ENCODE peak calls at places on chromosomes 5 and 9, in nine cellular contexts. One of them, this sample, is unnamed.

GRCh38 chr9:121013911-121014310 is 36.2 kb downstream of the C5 start:
- DNase-seq in sigmoid colon: no peak
- DNase-seq in tibial artery: no peak
- DNase-seq in fibroblast of lung: peak
- DNase-seq in heart left ventricle: no peak
- DNase-seq in pancreas: no peak
- DNase-seq in cardiac fibroblast: no peak
- DNase-seq in A549: no peak
- DNase-seq in fibroblast of the aortic adventitia: no peak
- DNase-seq in this sample: no peak

GRCh38 chr5:37774912-37775483 is 64.8 kb downstream of the GDNF start:
- DNase-seq in A549: peak
- DNase-seq in pancreas: no peak
- DNase-seq in fibroblast of the aortic adventitia: peak
- DNase-seq in fibroblast of lung: peak
- DNase-seq in cardiac fibroblast: peak
- DNase-seq in sigmoid colon: no peak
- DNase-seq in heart left ventricle: no peak
- DNase-seq in tibial artery: no peak
- DNase-seq in this sample: no peak

GRCh38 chr5:60349891-60350415 is 350.0 kb downstream of the DEPDC1B start:
- DNase-seq in cardiac fibroblast: no peak
- DNase-seq in sigmoid colon: no peak
- DNase-seq in A549: no peak
- DNase-seq in heart left ventricle: no peak
- DNase-seq in fibroblast of the aortic adventitia: no peak
- DNase-seq in fibroblast of lung: no peak
- DNase-seq in pancreas: no peak
- DNase-seq in tibial artery: no peak
- DNase-seq in this sample: no peak

GRCh38 chr9:4119778-4120554 is 179.9 kb downstream of the GLIS3 start:
- DNase-seq in A549: no peak
- DNase-seq in tibial artery: no peak
- DNase-seq in heart left ventricle: no peak
- DNase-seq in sigmoid colon: no peak
- DNase-seq in fibroblast of the aortic adventitia: no peak
- DNase-seq in fibroblast of lung: no peak
- DNase-seq in pancreas: no peak
- DNase-seq in cardiac fibroblast: no peak
- DNase-seq in this sample: no peak

GRCh38 chr5:14109771-14110170 is 33.4 kb upstream of the TRIO start:
- DNase-seq in sigmoid colon: no peak
- DNase-seq in A549: peak
- DNase-seq in cardiac fibroblast: peak
- DNase-seq in heart left ventricle: no peak
- DNase-seq in pancreas: no peak
- DNase-seq in fibroblast of the aortic adventitia: peak
- DNase-seq in fibroblast of lung: peak
- DNase-seq in tibial artery: no peak
- DNase-seq in this sample: no peak

GRCh38 chr5:143923634-143924265 is 111.8 kb downstream of the HMHB1 start:
- DNase-seq in sigmoid colon: no peak
- DNase-seq in fibroblast of the aortic adventitia: peak
- DNase-seq in pancreas: no peak
- DNase-seq in heart left ventricle: no peak
- DNase-seq in tibial artery: no peak
- DNase-seq in fibroblast of lung: peak
- DNase-seq in cardiac fibroblast: peak
- DNase-seq in A549: peak
- DNase-seq in this sample: no peak

GRCh38 chr9:82490019-82490499 is 501.5 kb downstream of the SPATA31D1 start:
- DNase-seq in fibroblast of the aortic adventitia: peak
- DNase-seq in A549: no peak
- DNase-seq in fibroblast of lung: peak
- DNase-seq in pancreas: no peak
- DNase-seq in heart left ventricle: no peak
- DNase-seq in sigmoid colon: no peak
- DNase-seq in tibial artery: no peak
- DNase-seq in cardiac fibroblast: peak
- DNase-seq in this sample: peak

GRCh38 chr9:11749396-11749795 is 943.8 kb upstream of the TYRP1 start:
- DNase-seq in sigmoid colon: no peak
- DNase-seq in cardiac fibroblast: no peak
- DNase-seq in tibial artery: no peak
- DNase-seq in fibroblast of the aortic adventitia: no peak
- DNase-seq in pancreas: no peak
- DNase-seq in fibroblast of lung: no peak
- DNase-seq in A549: no peak
- DNase-seq in heart left ventricle: no peak
- DNase-seq in this sample: no peak

GRCh38 chr9:134067904-134068741 is at the start of gene BRD3:
- DNase-seq in fibroblast of the aortic adventitia: peak
- DNase-seq in fibroblast of lung: peak
- DNase-seq in tibial artery: peak
- DNase-seq in cardiac fibroblast: peak
- DNase-seq in pancreas: peak
- DNase-seq in heart left ventricle: peak
- DNase-seq in A549: peak
- DNase-seq in sigmoid colon: peak
- DNase-seq in this sample: peak

GRCh38 chr9:114112325-114112724 is 13.2 kb upstream of the KIF12 start:
- DNase-seq in tibial artery: no peak
- DNase-seq in sigmoid colon: no peak
- DNase-seq in cardiac fibroblast: no peak
- DNase-seq in A549: no peak
- DNase-seq in heart left ventricle: no peak
- DNase-seq in fibroblast of the aortic adventitia: peak
- DNase-seq in fibroblast of lung: no peak
- DNase-seq in pancreas: no peak
- DNase-seq in this sample: no peak

GRCh38 chr9:29556317-29556716 is 1983.0 kb upstream of the C9orf72 start:
- DNase-seq in fibroblast of lung: peak
- DNase-seq in heart left ventricle: no peak
- DNase-seq in pancreas: no peak
- DNase-seq in tibial artery: no peak
- DNase-seq in A549: peak
- DNase-seq in sigmoid colon: no peak
- DNase-seq in cardiac fibroblast: peak
- DNase-seq in fibroblast of the aortic adventitia: peak
- DNase-seq in this sample: peak

GRCh38 chr9:116331241-116331640 is 177.7 kb downstream of the PAPPA start:
- DNase-seq in tibial artery: no peak
- DNase-seq in fibroblast of lung: no peak
- DNase-seq in A549: no peak
- DNase-seq in fibroblast of the aortic adventitia: no peak
- DNase-seq in cardiac fibroblast: no peak
- DNase-seq in sigmoid colon: no peak
- DNase-seq in pancreas: no peak
- DNase-seq in heart left ventricle: no peak
- DNase-seq in this sample: no peak

GRCh38 chr5:140402258-140403074 is 833 bp downstream of the ANKHD1 start:
- DNase-seq in fibroblast of lung: peak
- DNase-seq in tibial artery: peak
- DNase-seq in cardiac fibroblast: peak
- DNase-seq in sigmoid colon: peak
- DNase-seq in fibroblast of the aortic adventitia: peak
- DNase-seq in heart left ventricle: peak
- DNase-seq in pancreas: peak
- DNase-seq in A549: peak
- DNase-seq in this sample: no peak

DNA sequence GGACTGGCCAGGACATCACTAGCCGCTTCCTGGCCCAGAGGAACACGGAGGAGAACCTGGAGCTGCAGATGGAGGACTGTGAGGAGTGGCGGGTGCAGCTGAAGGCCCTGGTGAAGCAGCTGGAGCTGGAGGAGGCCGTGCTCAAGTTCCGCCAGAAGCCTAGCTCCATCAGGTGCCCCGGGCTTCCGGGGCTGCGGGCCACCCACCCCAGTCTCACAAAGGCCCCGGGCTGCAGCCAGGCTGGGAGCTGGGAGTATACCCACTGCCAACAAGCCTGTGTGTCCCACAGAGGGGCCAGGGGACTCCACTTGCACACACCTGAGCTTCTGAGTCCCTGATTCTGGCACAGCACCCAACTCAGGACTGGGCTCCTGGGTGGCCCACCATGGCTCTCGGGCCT is 1.7 kb upstream of the RABL6 start:
- DNase-seq in tibial artery: no peak
- DNase-seq in fibroblast of lung: no peak
- DNase-seq in pancreas: peak
- DNase-seq in A549: no peak
- DNase-seq in sigmoid colon: no peak
- DNase-seq in fibroblast of the aortic adventitia: no peak
- DNase-seq in heart left ventricle: peak
- DNase-seq in cardiac fibroblast: no peak
- DNase-seq in this sample: no peak
- H3K4me3 ChIP-seq in tibial artery: no peak
- H3K4me3 ChIP-seq in fibroblast of lung: no peak
- H3K4me3 ChIP-seq in pancreas: no peak
- H3K4me3 ChIP-seq in A549: no peak
- H3K4me3 ChIP-seq in sigmoid colon: no peak
- H3K4me3 ChIP-seq in fibroblast of the aortic adventitia: no peak
- H3K4me3 ChIP-seq in heart left ventricle: no peak
- H3K4me3 ChIP-seq in cardiac fibroblast: no peak
- H3K4me3 ChIP-seq in this sample: no peak

DNA sequence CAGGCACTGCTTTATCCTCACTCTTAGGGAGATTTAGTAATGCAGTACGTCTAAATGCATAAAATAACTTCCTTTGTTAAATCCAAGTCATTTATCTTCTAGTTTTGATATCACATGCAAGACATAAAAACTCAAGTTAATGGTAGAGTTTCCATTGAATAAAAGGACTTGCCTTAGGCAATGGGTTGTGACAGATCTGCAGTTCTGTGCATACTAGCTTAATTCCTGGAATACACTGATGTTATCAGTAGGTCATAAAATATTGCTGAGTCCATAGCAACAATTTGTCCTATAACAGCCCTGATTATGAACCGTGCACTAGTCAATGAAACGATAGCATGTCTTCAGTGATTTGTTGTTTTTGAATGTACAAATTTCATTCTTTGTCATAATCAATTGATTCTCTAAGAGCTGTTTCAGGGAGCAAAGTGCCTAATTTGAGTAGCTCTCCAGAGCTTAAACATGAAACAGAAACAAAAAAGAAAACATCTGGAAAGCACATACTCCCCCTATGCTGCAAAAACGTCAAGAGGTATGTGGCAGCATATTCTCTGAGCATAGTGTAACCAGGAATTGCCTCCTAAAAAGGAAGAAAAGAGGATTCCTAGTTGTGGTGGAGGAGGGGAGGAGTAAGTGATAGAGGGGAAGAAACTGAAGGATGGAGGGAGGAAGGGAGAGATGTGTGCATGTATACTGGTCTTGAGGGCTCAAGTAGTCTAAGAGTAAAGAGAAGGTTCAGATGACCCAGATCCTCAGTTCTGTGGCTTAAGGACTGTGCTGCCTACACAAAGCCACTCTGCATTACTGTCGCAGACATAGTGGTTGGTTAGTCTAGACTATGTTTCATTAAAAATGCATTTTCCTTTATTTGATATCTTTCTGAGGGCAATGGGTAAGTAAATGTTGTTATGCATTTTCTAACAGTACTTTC is 589.2 kb downstream of the PRR16 start:
- DNase-seq in fibroblast of lung: peak
- DNase-seq in sigmoid colon: no peak
- DNase-seq in pancreas: no peak
- DNase-seq in heart left ventricle: no peak
- DNase-seq in tibial artery: no peak
- DNase-seq in fibroblast of the aortic adventitia: no peak
- DNase-seq in cardiac fibroblast: no peak
- DNase-seq in A549: no peak
- DNase-seq in this sample: no peak
- H3K4me3 ChIP-seq in fibroblast of lung: no peak
- H3K4me3 ChIP-seq in sigmoid colon: no peak
- H3K4me3 ChIP-seq in pancreas: no peak
- H3K4me3 ChIP-seq in heart left ventricle: no peak
- H3K4me3 ChIP-seq in tibial artery: no peak
- H3K4me3 ChIP-seq in fibroblast of the aortic adventitia: no peak
- H3K4me3 ChIP-seq in cardiac fibroblast: no peak
- H3K4me3 ChIP-seq in A549: no peak
- H3K4me3 ChIP-seq in this sample: no peak

DNA sequence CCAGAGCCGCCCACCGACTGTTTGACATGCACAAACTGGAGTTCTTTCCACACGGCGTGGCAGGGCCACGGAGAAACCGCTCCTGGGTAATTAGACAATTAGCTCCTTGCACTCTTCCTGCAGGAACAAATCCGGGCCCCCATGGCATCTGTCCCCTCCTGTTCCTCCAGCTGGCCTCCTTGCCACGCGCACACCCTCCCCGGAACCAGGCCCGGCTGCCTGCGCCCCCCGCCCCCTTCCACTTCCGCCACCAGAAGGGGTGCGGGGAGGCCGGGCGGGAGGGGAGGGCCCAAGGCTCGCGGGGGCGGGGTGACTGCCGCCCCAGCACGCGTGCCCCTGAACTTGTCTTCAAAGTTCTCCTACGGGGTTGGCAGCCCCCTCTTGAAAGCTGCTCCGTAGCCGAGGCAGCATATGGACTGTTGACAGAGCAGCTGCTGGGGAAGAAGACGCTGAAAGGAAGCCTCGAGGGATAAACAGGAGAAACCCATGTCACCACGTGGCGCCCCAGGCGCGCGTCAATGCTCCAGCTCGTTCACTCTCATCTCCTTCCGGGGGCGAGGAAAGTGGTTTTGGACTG is 74.4 kb downstream of the SEC61B start:
- DNase-seq in fibroblast of lung: peak
- DNase-seq in sigmoid colon: peak
- DNase-seq in fibroblast of the aortic adventitia: no peak
- DNase-seq in cardiac fibroblast: no peak
- DNase-seq in heart left ventricle: no peak
- DNase-seq in tibial artery: no peak
- DNase-seq in pancreas: peak
- DNase-seq in A549: no peak
- DNase-seq in this sample: no peak
- H3K4me3 ChIP-seq in fibroblast of lung: no peak
- H3K4me3 ChIP-seq in sigmoid colon: peak
- H3K4me3 ChIP-seq in fibroblast of the aortic adventitia: no peak
- H3K4me3 ChIP-seq in cardiac fibroblast: peak
- H3K4me3 ChIP-seq in heart left ventricle: peak
- H3K4me3 ChIP-seq in tibial artery: peak
- H3K4me3 ChIP-seq in pancreas: no peak
- H3K4me3 ChIP-seq in A549: no peak
- H3K4me3 ChIP-seq in this sample: no peak

DNA sequence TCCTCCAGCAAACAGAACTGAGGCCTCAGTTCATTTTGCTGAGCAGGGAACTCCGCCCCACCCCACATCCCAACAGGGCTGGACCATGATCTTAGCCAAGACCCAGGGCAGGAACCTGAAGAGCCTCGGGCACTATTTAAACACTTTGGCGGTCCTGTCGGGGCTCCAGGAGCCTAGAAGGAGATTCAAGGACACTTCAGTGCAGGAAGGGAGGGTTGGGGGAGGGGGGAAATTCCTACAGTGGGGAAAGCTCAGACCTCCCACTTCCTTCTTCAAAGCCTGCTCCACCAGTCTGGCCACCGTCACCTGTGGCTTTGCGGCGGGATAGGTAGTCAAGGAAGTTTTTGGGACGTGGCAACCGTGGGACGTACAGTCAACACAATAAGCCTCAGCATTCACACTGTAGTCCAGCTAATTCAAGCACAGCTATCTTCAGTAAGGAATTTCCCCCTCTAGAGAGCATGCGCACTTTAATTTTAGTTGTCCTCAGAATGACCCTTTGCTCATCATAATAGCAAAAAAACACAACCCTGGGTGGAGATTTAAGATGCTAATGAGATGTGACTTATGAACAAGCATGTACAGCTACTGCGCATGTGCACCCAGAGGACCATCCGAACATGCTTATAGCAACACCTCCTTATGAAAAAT is 30.9 kb downstream of the S1PR3 start:
- DNase-seq in sigmoid colon: no peak
- DNase-seq in tibial artery: peak
- DNase-seq in pancreas: no peak
- DNase-seq in heart left ventricle: no peak
- DNase-seq in cardiac fibroblast: peak
- DNase-seq in fibroblast of the aortic adventitia: peak
- DNase-seq in A549: no peak
- DNase-seq in fibroblast of lung: peak
- DNase-seq in this sample: no peak
- H3K4me3 ChIP-seq in sigmoid colon: no peak
- H3K4me3 ChIP-seq in tibial artery: no peak
- H3K4me3 ChIP-seq in pancreas: no peak
- H3K4me3 ChIP-seq in heart left ventricle: no peak
- H3K4me3 ChIP-seq in cardiac fibroblast: no peak
- H3K4me3 ChIP-seq in fibroblast of the aortic adventitia: no peak
- H3K4me3 ChIP-seq in A549: no peak
- H3K4me3 ChIP-seq in fibroblast of lung: no peak
- H3K4me3 ChIP-seq in this sample: no peak